ENCODE peak calls at places on chromosomes 13 and 19, in five cellular contexts. I is body of pancreas, K is left ventricle myocardium inferior, A is H1, P is GM23338. Q is an unnamed sample. For H3K27me3, the result is how much of the 10 kb centered on the place peaks cover.

GRCh38 chr13:67736646-67737420 is 506.7 kb upstream of the PCDH9 start:
- DNase-seq in K (no peak), A (peak), P (peak), I (no peak), Q (peak)

GRCh38 chr13:78121459-78122348 is 203.1 kb upstream of the EDNRB start:
- DNase-seq in A (no peak), I (peak), K (peak), P (peak), Q (peak)

GRCh38 chr13:26220575-26220974 is 1.5 kb downstream of the RNF6 start:
- DNase-seq in K (no peak), P (no peak), I (no peak), A (no peak), Q (no peak)

GRCh38 chr13:27137759-27138158 is 33.9 kb downstream of the USP12 start:
- DNase-seq in I (no peak), A (no peak), P (peak), K (peak), Q (no peak)

GRCh38 chr19:5600797-5601196 is 21.8 kb downstream of the SAFB2 start:
- DNase-seq in I (no peak), K (no peak), A (no peak), P (no peak), Q (no peak)

GRCh38 chr13:103033999-103034398 is 32.2 kb downstream of the SLC10A2 start:
- DNase-seq in I (no peak), K (no peak), P (no peak), A (no peak), Q (no peak)

GRCh38 chr13:46648166-46648607 is 95.2 kb downstream of the LRCH1 start:
- DNase-seq in I (peak), K (no peak), P (peak), A (no peak), Q (peak)

GRCh38 chr13:98225036-98225940 is 48.2 kb upstream of the RNF113B start:
- DNase-seq in I (no peak), A (no peak), K (no peak), P (no peak), Q (no peak)

GRCh38 chr19:15397782-15398181 is 18.2 kb upstream of the AKAP8 start:
- DNase-seq in K (no peak), P (no peak), I (no peak), A (no peak), Q (no peak)

GRCh38 chr13:44397766-44398223 is 24.2 kb downstream of the SERP2 start:
- DNase-seq in K (no peak), I (no peak), P (no peak), A (no peak), Q (no peak)

GRCh38 chr13:60755380-60756163 is 358.6 kb downstream of the TDRD3 start:
- DNase-seq in K (no peak), P (peak), I (no peak), A (no peak), Q (peak)

GRCh38 chr19:45215391-45216191 is 29.6 kb downstream of the EXOC3L2 start:
- DNase-seq in K (no peak), A (no peak), P (peak), I (peak), Q (peak)

GRCh38 chr13:47226516-47226915 is 329.7 kb upstream of the HTR2A start:
- DNase-seq in A (no peak), I (no peak), P (no peak), K (no peak), Q (no peak)

GRCh38 chr13:26585136-26585535 is 27.7 kb downstream of the WASF3 start:
- DNase-seq in K (no peak), P (no peak), I (no peak), A (no peak), Q (no peak)

GRCh38 chr19:46068345-46069258 is 27.8 kb upstream of the IGFL4 start:
- DNase-seq in K (no peak), A (no peak), P (no peak), I (no peak), Q (no peak)

GRCh38 chr13:104408733-104409132 is 1342.5 kb upstream of the SLC10A2 start:
- DNase-seq in A (no peak), K (no peak), P (no peak), I (no peak), Q (no peak)

GRCh38 chr19:34808566-34808965 is 35.6 kb upstream of the ZNF599 start:
- DNase-seq in P (no peak), K (no peak), A (no peak), I (no peak), Q (no peak)

GRCh38 chr13:109576331-109576813 is 210.0 kb downstream of the IRS2 start:
- DNase-seq in P (no peak), A (no peak), I (peak), K (no peak), Q (no peak)

GRCh38 chr13:37488682-37489081 is 109.9 kb downstream of the POSTN start:
- DNase-seq in I (no peak), K (no peak), P (no peak), A (no peak), Q (no peak)

GRCh38 chr19:44856438-44857083 is 10.5 kb downstream of the NECTIN2 start:
- DNase-seq in A (no peak), P (no peak), K (peak), I (peak), Q (peak)

GRCh38 chr13:61162636-61163035 is 253.0 kb downstream of the PCDH20 start:
- DNase-seq in I (no peak), K (no peak), A (no peak), P (no peak), Q (no peak)

GRCh38 chr13:96075953-96076543 is 13.9 kb upstream of the HS6ST3 start:
- DNase-seq in K (no peak), P (peak), A (no peak), I (no peak), Q (no peak)

GRCh38 chr13:72104656-72105180 is 237.7 kb upstream of the DACH1 start:
- DNase-seq in P (no peak), K (no peak), I (peak), A (no peak), Q (no peak)

GRCh38 chr19:34291235-34291634 is 36.9 kb downstream of the GARRE1 start:
- DNase-seq in A (no peak), K (no peak), P (no peak), I (no peak), Q (no peak)

GRCh38 chr19:13208131-13208963 is 58.1 kb downstream of the IER2 start:
- DNase-seq in I (peak), P (no peak), K (peak), A (no peak), Q (peak)

GRCh38 chr13:59745395-59745788 is 418.3 kb downstream of the DIAPH3 start:
- DNase-seq in P (no peak), I (no peak), K (no peak), A (no peak), Q (no peak)

GRCh38 chr19:41409288-41409687 is 11.7 kb downstream of the BCKDHA start:
- DNase-seq in P (no peak), I (peak), K (no peak), A (no peak), Q (no peak)

GRCh38 chr19:51676566-51677083 is 16.5 kb upstream of the SPACA6 start:
- DNase-seq in A (no peak), P (no peak), I (no peak), K (no peak), Q (no peak)

GRCh38 chr13:98312606-98313005 is 135.5 kb upstream of the RNF113B start:
- DNase-seq in P (no peak), A (no peak), I (peak), K (no peak), Q (no peak)

GRCh38 chr13:43963726-43964125 is 84.0 kb downstream of the LACC1 start:
- DNase-seq in P (peak), I (no peak), K (no peak), A (no peak), Q (peak)

GRCh38 chr13:31168736-31169135 is 7.0 kb upstream of the HSPH1 start:
- DNase-seq in K (no peak), I (no peak), P (no peak), A (no peak), Q (no peak)

GRCh38 chr19:51027873-51028272 is 1.5 kb upstream of the KLK11 start:
- DNase-seq in I (no peak), P (no peak), A (no peak), K (no peak), Q (no peak)

GRCh38 chr13:94195715-94196114 is 283.8 kb downstream of the DCT start:
- DNase-seq in I (peak), P (no peak), K (no peak), A (no peak), Q (no peak)

GRCh38 chr13:29761160-29761559 is 89.3 kb downstream of the UBL3 start:
- DNase-seq in K (no peak), P (no peak), A (no peak), I (no peak), Q (no peak)

GRCh38 chr13:29767006-29767405 is 83.4 kb downstream of the UBL3 start:
- DNase-seq in A (no peak), K (no peak), I (no peak), P (no peak), Q (no peak)

GRCh38 chr13:29760561-29760960 is 89.9 kb downstream of the UBL3 start:
- DNase-seq in P (no peak), I (no peak), A (no peak), K (no peak), Q (no peak)

GRCh38 chr13:29761815-29762214 is 88.6 kb downstream of the UBL3 start:
- DNase-seq in K (no peak), I (no peak), A (no peak), P (peak), Q (no peak)

DNA sequence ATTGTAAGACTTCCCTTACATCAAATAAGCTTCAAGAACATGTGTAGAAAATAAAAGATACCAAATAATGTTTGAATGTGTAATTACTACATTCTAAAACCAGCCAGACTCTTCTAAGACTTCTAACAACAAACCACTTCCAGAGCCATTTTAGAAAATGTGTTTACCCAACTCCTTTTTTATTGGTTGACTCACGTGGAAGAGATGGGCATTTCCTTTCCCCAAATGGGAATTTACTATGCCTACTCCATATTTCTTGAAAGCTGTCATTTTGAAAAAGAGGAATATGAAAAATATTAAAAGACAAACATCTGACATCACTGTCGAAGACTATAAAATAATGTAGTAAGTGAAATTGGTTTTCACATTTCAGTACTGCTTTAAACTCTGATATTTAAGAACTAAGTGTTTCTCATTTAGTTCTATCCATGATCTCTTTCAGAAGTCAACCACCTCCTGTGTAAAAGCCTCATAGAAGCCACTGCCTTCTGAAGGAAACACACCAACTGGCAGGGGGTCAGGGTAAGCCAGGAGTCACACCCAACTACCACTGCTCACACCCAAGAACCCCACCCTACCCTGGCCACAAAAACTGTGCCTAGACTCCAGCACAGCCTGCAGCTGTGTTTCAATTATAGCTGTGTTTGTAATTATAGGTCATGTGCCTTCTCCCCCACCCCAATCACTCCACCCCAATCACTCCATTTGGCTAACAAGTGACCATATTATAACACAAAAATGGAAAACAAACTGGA is 86.8 kb downstream of the UBL3 start:
- DNase-seq in A (no peak), P (no peak), I (no peak), K (no peak), Q (no peak)
- H3K27me3 ChIP-seq in A (under half), P (under half), I (under half), K (under half), Q (under half)

GRCh38 chr19:33224694-33225457 is 774 bp downstream of the SLC7A10 start:
- DNase-seq in I (no peak), K (no peak), P (peak), A (no peak), Q (no peak)
- H3K27me3 ChIP-seq in I (under half), K (half or more), P (under half), A (under half), Q (under half)

DNA sequence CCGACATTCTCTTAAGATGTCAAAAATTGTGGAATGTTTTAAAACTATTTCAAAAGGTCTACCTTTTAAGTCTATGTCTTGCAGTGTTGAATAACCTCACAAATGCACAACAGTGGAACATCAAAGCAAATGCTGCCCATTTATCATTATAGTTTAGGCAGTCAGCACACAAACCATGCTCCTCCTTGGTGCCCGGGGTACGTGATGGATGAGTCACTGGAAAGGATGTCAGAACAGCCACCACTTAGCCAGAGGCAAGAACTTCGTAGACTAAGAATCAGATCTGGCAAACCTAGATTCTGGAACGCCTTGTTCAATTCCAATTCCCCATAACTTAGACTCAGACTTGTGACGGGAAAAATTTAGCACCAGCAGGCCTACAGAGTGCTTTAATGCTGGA is 343.6 kb downstream of the FGF9 start:
- DNase-seq in I (no peak), P (no peak), K (no peak), A (no peak), Q (no peak)
- H3K27me3 ChIP-seq in I (under half), P (under half), K (under half), A (under half), Q (under half)

GRCh38 chr19:39637891-39638290 is 17.8 kb upstream of the LGALS16 start:
- DNase-seq in A (no peak), I (no peak), P (no peak), K (no peak), Q (no peak)
- H3K27me3 ChIP-seq in A (under half), I (under half), P (under half), K (half or more), Q (under half)

GRCh38 chr19:29547361-29547960 is 21.7 kb downstream of the VSTM2B start:
- DNase-seq in I (no peak), A (no peak), K (no peak), P (no peak), Q (peak)

GRCh38 chr19:29550896-29551295 is 25.1 kb downstream of the VSTM2B start:
- DNase-seq in I (no peak), A (no peak), P (no peak), K (no peak), Q (peak)

GRCh38 chr19:29548483-29549085 is 22.8 kb downstream of the VSTM2B start:
- DNase-seq in I (no peak), P (no peak), A (no peak), K (no peak), Q (peak)

GRCh38 chr19:29547981-29548380 is 22.2 kb downstream of the VSTM2B start:
- DNase-seq in I (no peak), A (no peak), P (no peak), K (no peak), Q (peak)

GRCh38 chr19:29549105-29550070 is 23.6 kb downstream of the VSTM2B start:
- DNase-seq in I (no peak), A (no peak), P (no peak), K (no peak), Q (peak)
- H3K27me3 ChIP-seq in I (under half), A (under half), P (under half), K (half or more), Q (under half)

GRCh38 chr19:1718382-1719315 is 34.7 kb upstream of the ONECUT3 start:
- DNase-seq in K (no peak), I (no peak), P (peak), A (no peak), Q (peak)
- H3K27me3 ChIP-seq in K (half or more), I (under half), P (under half), A (under half), Q (under half)

GRCh38 chr19:10924597-10924996 is 3.8 kb downstream of the YIPF2 start:
- DNase-seq in K (no peak), P (no peak), I (no peak), A (no peak), Q (no peak)

GRCh38 chr19:10921199-10921879 is 7.1 kb downstream of the YIPF2 start:
- DNase-seq in K (no peak), A (no peak), P (no peak), I (no peak), Q (peak)

GRCh38 chr19:10921909-10922637 is 6.4 kb downstream of the YIPF2 start:
- DNase-seq in A (no peak), P (peak), K (no peak), I (no peak), Q (peak)

GRCh38 chr19:10922638-10923014 is 5.8 kb downstream of the YIPF2 start:
- DNase-seq in A (no peak), I (no peak), K (no peak), P (no peak), Q (peak)

DNA sequence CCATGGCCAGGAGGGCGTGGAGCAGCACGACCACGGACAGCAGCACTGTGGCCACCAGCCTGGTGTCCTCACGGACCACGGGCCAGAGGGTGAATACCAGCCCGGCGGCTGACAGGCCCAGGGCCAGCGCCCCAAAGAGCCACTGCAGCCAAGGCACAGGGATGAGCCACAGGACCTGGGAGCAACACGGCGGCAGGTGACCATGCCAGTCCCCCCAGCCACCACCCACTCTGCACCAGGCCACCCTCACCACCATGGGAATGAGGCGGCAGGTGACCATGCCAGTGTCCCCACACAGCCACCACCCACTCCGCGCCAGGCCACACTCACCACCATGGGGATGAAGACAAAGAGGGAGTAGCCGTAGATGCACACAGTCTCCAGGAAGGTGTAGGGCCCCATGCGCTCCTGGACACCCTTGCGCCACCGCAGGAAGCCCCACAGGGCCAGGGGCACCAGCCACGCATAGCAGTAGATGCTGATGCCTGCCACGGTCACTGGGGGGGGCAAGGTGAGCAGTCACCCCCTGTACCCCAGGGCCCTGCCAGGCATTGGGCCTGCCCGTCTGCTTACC is 4.8 kb downstream of the YIPF2 start:
- DNase-seq in K (no peak), I (no peak), A (no peak), P (no peak), Q (peak)
- H3K27me3 ChIP-seq in K (under half), I (under half), A (under half), P (under half), Q (under half)

Q was measured in H7.